ENCODE peak calls at places on chromosome 1, in eight cellular contexts. F, Y, W, T, G, Z, V and R are unnamed samples. For H3K4me1, the result is how much of the 10 kb centered on the place peaks cover.

GRCh38 chr1:89719502-89720306 is 86.8 kb downstream of the LRRC8C start:
- DNase-seq in F (no peak), Y (no peak), W (no peak), T (peak), G (no peak), Z (no peak), V (no peak), R (no peak)

GRCh38 chr1:12434174-12434573 is 183.8 kb downstream of the DHRS3 start:
- DNase-seq in F (no peak), Y (peak), W (no peak), T (peak), G (no peak), Z (peak), V (no peak), R (no peak)

GRCh38 chr1:3495776-3496745 is 41.6 kb downstream of the ARHGEF16 start:
- DNase-seq in F (no peak), Y (no peak), W (no peak), T (no peak), G (no peak), Z (no peak), V (no peak), R (no peak)

GRCh38 chr1:36706416-36706815 is 223.7 kb upstream of the CSF3R start:
- DNase-seq in F (no peak), Y (no peak), W (no peak), T (no peak), G (no peak), Z (no peak), V (no peak), R (no peak)

GRCh38 chr1:90246069-90246468 is 251.2 kb downstream of the ZNF326 start:
- DNase-seq in F (no peak), Y (no peak), W (no peak), T (no peak), G (no peak), Z (no peak), V (no peak), R (no peak)

GRCh38 chr1:116360435-116361173 is 12.4 kb upstream of the ATP1A1 start:
- DNase-seq in F (no peak), Y (no peak), W (no peak), T (peak), G (no peak), Z (no peak), V (no peak), R (no peak)

GRCh38 chr1:151986501-151987190 is 7.0 kb downstream of the S100A10 start:
- DNase-seq in F (no peak), Y (no peak), W (no peak), T (no peak), G (no peak), Z (peak), V (no peak), R (no peak)

GRCh38 chr1:173206816-173207595 is at the start of gene TNFSF4:
- DNase-seq in F (no peak), Y (peak), W (no peak), T (no peak), G (no peak), Z (no peak), V (peak), R (no peak)

GRCh38 chr1:245953876-245954660 is 553.0 kb downstream of the SMYD3 start:
- DNase-seq in F (no peak), Y (no peak), W (no peak), T (peak), G (no peak), Z (no peak), V (no peak), R (no peak)

GRCh38 chr1:66388918-66389317 is 145.0 kb upstream of the SGIP1 start:
- DNase-seq in F (no peak), Y (no peak), W (no peak), T (no peak), G (no peak), Z (no peak), V (no peak), R (no peak)

GRCh38 chr1:88685239-88685604 is 1.1 kb downstream of the PKN2 start:
- DNase-seq in F (no peak), Y (no peak), W (no peak), T (peak), G (no peak), Z (no peak), V (no peak), R (no peak)

GRCh38 chr1:198196630-198197029 is 39.8 kb downstream of the NEK7 start:
- DNase-seq in F (no peak), Y (no peak), W (no peak), T (no peak), G (no peak), Z (no peak), V (no peak), R (no peak)

GRCh38 chr1:31238986-31239613 is 587 bp downstream of the NKAIN1 start:
- DNase-seq in F (no peak), Y (no peak), W (peak), T (no peak), G (no peak), Z (peak), V (peak), R (no peak)

GRCh38 chr1:101002551-101002950 is 23.0 kb downstream of the DPH5 start:
- DNase-seq in F (no peak), Y (no peak), W (no peak), T (no peak), G (no peak), Z (peak), V (peak), R (no peak)

GRCh38 chr1:40796939-40797667 is 13.5 kb downstream of the KCNQ4 start:
- DNase-seq in F (peak), Y (peak), W (no peak), T (no peak), G (no peak), Z (no peak), V (no peak), R (no peak)

GRCh38 chr1:41927118-41927517 is 8.4 kb upstream of the HIVEP3 start:
- DNase-seq in F (no peak), Y (no peak), W (no peak), T (no peak), G (no peak), Z (no peak), V (no peak), R (no peak)

DNA sequence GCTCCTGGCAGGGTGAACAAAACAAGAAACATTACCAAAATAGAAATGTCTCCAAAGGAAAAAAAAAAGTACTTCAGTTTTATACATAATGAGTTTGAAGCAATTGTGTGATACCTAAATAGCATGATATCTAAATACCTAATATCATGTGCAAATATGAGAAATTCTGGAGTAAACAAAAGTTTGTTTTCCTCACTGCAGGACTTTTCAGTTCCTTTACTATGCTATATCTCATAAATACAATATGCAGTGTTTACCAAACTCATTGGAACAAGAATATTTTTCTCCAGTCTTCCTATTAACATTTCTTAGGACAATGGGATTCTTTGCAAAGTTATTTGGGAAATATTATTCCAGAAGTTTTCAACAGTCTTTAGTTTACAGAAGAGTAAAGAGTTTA is 98.1 kb downstream of the VAV3 start:
- DNase-seq in F (no peak), Y (no peak), W (no peak), T (no peak), G (no peak), Z (no peak), V (no peak), R (no peak)
- H3K4me1 ChIP-seq in F (under half), Y (under half), W (under half), T (under half), G (under half), Z (under half), V (under half), R (under half)

GRCh38 chr1:6148497-6149241 is 31.5 kb downstream of the CHD5 start:
- DNase-seq in F (no peak), Y (peak), W (no peak), T (no peak), G (no peak), Z (peak), V (peak), R (no peak)
- H3K4me3 ChIP-seq in F (peak), Y (no peak), W (no peak), T (no peak), G (no peak), Z (no peak), V (peak), R (peak)

DNA sequence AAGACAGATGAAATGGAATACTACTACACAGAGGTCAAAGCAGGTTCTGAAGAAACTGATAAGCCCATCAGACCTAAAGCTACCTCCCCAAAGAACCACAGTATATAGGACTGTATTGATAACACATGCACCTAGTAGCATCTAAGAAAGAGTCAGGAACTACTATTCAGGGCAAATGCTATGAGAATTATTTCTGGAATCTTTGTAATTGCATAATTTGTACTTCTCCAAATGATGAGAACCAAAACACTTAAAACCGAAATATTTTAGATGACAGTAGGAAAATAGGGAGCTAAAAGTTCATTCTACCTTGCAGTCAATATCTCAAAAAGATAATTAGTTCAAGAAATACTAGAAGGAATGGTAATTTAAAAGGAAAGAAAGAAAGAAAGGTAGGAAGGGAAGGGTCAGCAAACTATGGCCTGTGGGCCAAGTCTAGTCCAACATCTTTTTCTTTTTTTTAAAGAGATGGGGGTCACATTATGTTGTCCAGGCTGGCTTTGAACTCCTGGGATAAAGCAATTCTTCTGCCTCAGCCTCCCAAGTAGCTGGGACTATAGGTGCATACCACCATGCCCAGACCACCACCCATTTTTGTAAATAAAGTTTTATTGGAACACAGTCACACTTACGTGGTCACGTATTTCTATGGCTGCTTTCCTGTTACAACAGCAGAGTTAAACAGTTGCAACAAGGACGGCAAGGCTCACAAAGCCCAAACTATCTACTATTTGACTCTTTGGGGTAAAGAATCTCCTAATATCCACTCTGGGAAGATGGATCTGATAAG is 24.0 kb downstream of the EGLN1 start:
- DNase-seq in F (no peak), Y (no peak), W (no peak), T (no peak), G (no peak), Z (no peak), V (no peak), R (no peak)
- H3K4me1 ChIP-seq in F (half or more), Y (under half), W (under half), T (under half), G (under half), Z (under half), V (under half), R (under half)

GRCh38 chr1:117608758-117609157 is 2.9 kb downstream of the TENT5C start:
- DNase-seq in F (no peak), Y (no peak), W (no peak), T (peak), G (no peak), Z (no peak), V (no peak), R (no peak)

GRCh38 chr1:117609471-117609911 is 3.6 kb downstream of the TENT5C start:
- DNase-seq in F (peak), Y (peak), W (no peak), T (peak), G (no peak), Z (no peak), V (no peak), R (no peak)

GRCh38 chr1:117607471-117607870 is 1.6 kb downstream of the TENT5C start:
- DNase-seq in F (no peak), Y (peak), W (no peak), T (peak), G (no peak), Z (peak), V (peak), R (no peak)

GRCh38 chr1:117606608-117607261 is 887 bp downstream of the TENT5C start:
- DNase-seq in F (peak), Y (peak), W (peak), T (peak), G (no peak), Z (peak), V (peak), R (no peak)

GRCh38 chr1:117608213-117608612 is 2.4 kb downstream of the TENT5C start:
- DNase-seq in F (no peak), Y (no peak), W (no peak), T (peak), G (no peak), Z (no peak), V (no peak), R (no peak)
- H3K4me3 ChIP-seq in F (peak), Y (no peak), W (peak), T (peak), G (no peak), Z (no peak), V (peak), R (no peak)

GRCh38 chr1:33348676-33349080 is 27.8 kb upstream of the A3GALT2 start:
- DNase-seq in F (no peak), Y (no peak), W (no peak), T (peak), G (no peak), Z (no peak), V (no peak), R (no peak)
- H3K4me1 ChIP-seq in F (half or more), Y (under half), W (under half), T (under half), G (under half), Z (under half), V (under half), R (under half)

DNA sequence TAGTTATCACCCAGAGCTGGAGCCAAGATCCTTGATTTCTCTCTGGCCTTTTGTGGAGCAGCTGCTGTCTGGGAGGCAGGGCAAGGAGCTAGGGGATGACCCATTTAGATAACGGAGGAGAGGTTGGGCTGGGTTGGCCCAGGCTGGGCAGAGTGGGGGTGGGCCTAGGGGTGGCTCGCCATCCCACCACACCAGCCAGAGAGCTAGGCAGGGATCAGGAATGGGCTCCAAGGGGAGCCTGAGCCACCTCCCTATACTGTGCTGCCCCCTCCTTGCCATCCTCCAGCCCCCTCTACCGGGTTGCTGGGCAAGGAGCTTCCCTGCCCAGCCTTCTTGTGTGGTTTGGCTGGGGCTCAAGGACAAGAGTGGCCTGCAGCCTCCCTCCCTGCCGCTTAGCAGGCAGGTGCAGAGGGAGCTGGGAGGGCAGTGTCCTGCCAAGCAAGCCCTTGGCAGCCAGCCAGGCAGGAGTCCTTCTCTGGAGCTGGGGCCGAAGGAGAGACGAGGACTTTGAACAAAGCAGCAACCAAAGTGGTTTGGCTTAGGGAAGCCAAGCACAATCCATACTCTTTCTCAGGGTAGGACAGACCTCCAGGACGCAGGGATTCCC is 4.1 kb downstream of the NUAK2 start:
- DNase-seq in F (peak), Y (peak), W (peak), T (no peak), G (no peak), Z (no peak), V (no peak), R (peak)
- H3K4me3 ChIP-seq in F (no peak), Y (no peak), W (peak), T (no peak), G (no peak), Z (no peak), V (no peak), R (no peak)

GRCh38 chr1:223730471-223730870 is 18.1 kb downstream of the CAPN2 start:
- DNase-seq in F (no peak), Y (no peak), W (no peak), T (no peak), G (no peak), Z (no peak), V (peak), R (no peak)
- H3K4me1 ChIP-seq in F (half or more), Y (under half), W (half or more), T (under half), G (under half), Z (under half), V (half or more), R (under half)

GRCh38 chr1:202235856-202236837 is 42.5 kb downstream of the LGR6 start:
- DNase-seq in F (peak), Y (peak), W (peak), T (peak), G (no peak), Z (peak), V (peak), R (peak)
- H3K4me3 ChIP-seq in F (no peak), Y (no peak), W (no peak), T (no peak), G (no peak), Z (no peak), V (no peak), R (no peak)

DNA sequence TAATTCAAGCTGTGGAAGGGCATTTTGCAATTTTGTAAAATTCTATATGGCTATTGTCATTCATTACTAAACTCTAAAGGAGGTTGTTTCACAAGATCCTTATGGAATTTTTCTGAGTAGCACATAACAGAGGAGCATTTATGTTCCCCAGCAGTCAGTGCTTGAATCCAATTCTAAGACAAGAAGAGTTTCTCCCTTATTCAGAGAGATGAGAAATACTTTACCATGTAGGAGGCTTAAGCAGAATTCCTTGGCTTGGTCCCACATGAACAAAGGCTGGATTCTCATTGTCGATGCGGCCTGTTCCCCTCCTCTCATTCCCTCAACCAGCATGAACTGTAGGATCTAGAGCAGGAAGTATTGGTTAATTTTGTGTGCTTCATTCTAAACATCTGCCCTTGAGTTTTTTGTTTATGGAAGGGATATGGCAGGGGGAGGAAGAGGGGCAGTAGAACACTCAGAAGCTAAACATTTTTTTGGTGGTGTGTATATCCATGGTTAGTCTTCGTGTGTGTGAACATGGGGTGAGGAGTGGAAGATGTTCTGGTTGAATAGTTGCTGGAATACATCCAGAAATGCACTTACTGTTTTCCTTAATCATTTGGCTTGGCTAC is 74.3 kb downstream of the LAMC1 start:
- DNase-seq in F (no peak), Y (no peak), W (no peak), T (no peak), G (no peak), Z (no peak), V (peak), R (no peak)
- H3K4me1 ChIP-seq in F (half or more), Y (under half), W (under half), T (under half), G (half or more), Z (under half), V (half or more), R (under half)